ENCODE peak calls at places on chromosome 17, in four cellular contexts. F, M, E and G are unnamed samples.

GRCh38 chr17:14135906-14136590 is 66.7 kb downstream of the COX10 start:
- DNase-seq in F (no peak), E (no peak), M (no peak), G (no peak)

GRCh38 chr17:21119247-21119944 is 7.4 kb upstream of the DHRS7B start:
- DNase-seq in M (peak; percentile 47), F (peak; percentile 61), E (peak; percentile 53), G (peak; percentile 61)

GRCh38 chr17:42027961-42028790 is 8.3 kb downstream of the NKIRAS2 start:
- DNase-seq in E (no peak), F (no peak), M (no peak), G (no peak)

GRCh38 chr17:8468988-8469387 is 33.3 kb downstream of the NDEL1 start:
- DNase-seq in E (no peak), M (no peak), F (no peak), G (no peak)

GRCh38 chr17:31878703-31879073 is 19.6 kb upstream of the COPRS start:
- DNase-seq in E (no peak), F (no peak), M (no peak), G (no peak)

GRCh38 chr17:491086-492014 is 138.7 kb upstream of the RPH3AL start:
- DNase-seq in E (peak; percentile 50), M (peak; percentile 38), F (peak; percentile 69), G (no peak)

GRCh38 chr17:80482555-80483308 is 6.3 kb upstream of the NPTX1 start:
- DNase-seq in E (no peak), F (no peak), M (no peak), G (no peak)

GRCh38 chr17:78974635-78975591 is 4.8 kb downstream of the LGALS3BP start:
- DNase-seq in E (no peak), M (no peak), F (peak; percentile 84), G (no peak)

GRCh38 chr17:57523926-57524634 is 221.0 kb downstream of the CCDC182 start:
- DNase-seq in M (no peak), E (no peak), F (peak; percentile 61), G (peak; percentile 78)

GRCh38 chr17:61797283-61797682 is 66.0 kb downstream of the BRIP1 start:
- DNase-seq in M (no peak), F (no peak), E (no peak), G (no peak)

GRCh38 chr17:65896889-65897288 is 295.0 kb downstream of the CEP112 start:
- DNase-seq in M (no peak), E (no peak), F (no peak), G (no peak)

GRCh38 chr17:54932711-54933110 is 32.1 kb downstream of the TOM1L1 start:
- DNase-seq in M (no peak), E (no peak), F (peak; percentile 11), G (no peak)

GRCh38 chr17:53757559-53757958 is 65.2 kb upstream of the KIF2B start:
- DNase-seq in M (no peak), F (no peak), E (no peak), G (no peak)
- TF ChIP-seq POLR2A in M (no peak), F (no peak), E (no peak), G (no peak)

GRCh38 chr17:46795379-46795952 is 23.0 kb downstream of the WNT3 start:
- DNase-seq in F (no peak), M (no peak), E (no peak), G (peak; percentile 99)
- TF ChIP-seq POLR2A in F (no peak), M (no peak), E (no peak), G (no peak)

DNA sequence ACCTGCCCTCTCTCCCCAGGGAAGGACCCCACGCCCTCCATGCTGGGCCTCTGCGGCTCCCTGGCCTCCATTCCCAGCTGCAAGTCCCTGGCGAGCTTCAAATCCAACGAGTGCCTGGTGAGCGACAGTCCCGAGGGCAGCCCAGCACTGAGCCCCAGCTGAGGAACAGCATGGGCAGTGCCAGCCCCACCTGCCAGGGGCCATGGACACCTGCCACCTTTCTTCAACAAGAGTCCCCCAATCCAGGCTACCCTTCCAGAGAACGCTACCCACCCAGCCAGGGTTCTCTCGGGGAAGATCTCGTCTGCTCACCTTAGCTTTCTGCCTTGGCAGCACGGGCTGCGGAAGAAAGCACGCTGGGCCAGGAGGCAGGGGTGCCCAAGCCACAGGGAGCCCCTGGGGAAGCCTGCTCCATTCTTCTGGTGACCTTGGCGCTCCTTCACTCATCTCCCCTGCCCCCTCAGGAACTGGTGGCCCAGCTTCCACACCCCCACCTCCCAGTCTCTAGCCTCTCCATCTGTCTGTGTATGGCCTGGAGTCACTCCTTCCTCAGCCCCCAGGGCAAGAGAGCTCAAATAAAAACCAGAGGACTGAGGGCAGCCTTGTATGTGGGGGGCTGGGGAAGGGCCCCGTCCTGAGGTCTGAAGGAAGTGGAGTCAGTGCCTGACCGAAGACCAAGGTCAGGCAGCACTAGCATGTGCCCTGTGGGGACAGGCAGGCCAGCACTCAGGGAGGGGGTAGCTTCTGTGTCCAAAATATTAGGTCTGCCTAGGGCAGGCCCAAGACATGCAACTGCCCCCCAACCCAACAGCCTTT is 6.3 kb downstream of the SLC25A39 start:
- DNase-seq in M (no peak), E (no peak), F (no peak), G (no peak)
- TF ChIP-seq POLR2A in M (peak; percentile 8), E (no peak), F (no peak), G (no peak)

GRCh38 chr17:77801545-77802332 is 156.8 kb upstream of the TNRC6C start:
- DNase-seq in F (no peak), E (no peak), M (no peak), G (no peak)

GRCh38 chr17:77800832-77801231 is 157.7 kb upstream of the TNRC6C start:
- DNase-seq in E (no peak), M (no peak), F (no peak), G (no peak)

GRCh38 chr17:77803726-77804125 is 154.8 kb upstream of the TNRC6C start:
- DNase-seq in F (no peak), E (no peak), M (no peak), G (no peak)

GRCh38 chr17:77802811-77803220 is 155.7 kb upstream of the TNRC6C start:
- DNase-seq in M (no peak), F (peak; percentile 24), E (no peak), G (no peak)

GRCh38 chr17:77802333-77802615 is 156.2 kb upstream of the TNRC6C start:
- DNase-seq in M (no peak), E (no peak), F (no peak), G (no peak)
- TF ChIP-seq POLR2A in M (no peak), E (no peak), F (no peak), G (no peak)

GRCh38 chr17:50506298-50506697 is 1.9 kb upstream of the MYCBPAP start:
- DNase-seq in E (no peak), M (no peak), F (no peak), G (no peak)

GRCh38 chr17:50507871-50508572 is at the start of gene MYCBPAP:
- DNase-seq in E (peak; percentile 86), M (peak; percentile 75), F (peak; percentile 68), G (no peak)

GRCh38 chr17:50511058-50511457 is 2.8 kb downstream of the MYCBPAP start:
- DNase-seq in E (peak; percentile 70), F (peak; percentile 50), M (peak; percentile 73), G (peak; percentile 57)

GRCh38 chr17:50505731-50506130 is 2.5 kb upstream of the MYCBPAP start:
- DNase-seq in M (no peak), F (no peak), E (no peak), G (no peak)

GRCh38 chr17:50508573-50509460 is 578 bp downstream of the MYCBPAP start:
- DNase-seq in E (no peak), M (no peak), F (no peak), G (no peak)
- TF ChIP-seq POLR2A in E (no peak), M (no peak), F (no peak), G (no peak)

DNA sequence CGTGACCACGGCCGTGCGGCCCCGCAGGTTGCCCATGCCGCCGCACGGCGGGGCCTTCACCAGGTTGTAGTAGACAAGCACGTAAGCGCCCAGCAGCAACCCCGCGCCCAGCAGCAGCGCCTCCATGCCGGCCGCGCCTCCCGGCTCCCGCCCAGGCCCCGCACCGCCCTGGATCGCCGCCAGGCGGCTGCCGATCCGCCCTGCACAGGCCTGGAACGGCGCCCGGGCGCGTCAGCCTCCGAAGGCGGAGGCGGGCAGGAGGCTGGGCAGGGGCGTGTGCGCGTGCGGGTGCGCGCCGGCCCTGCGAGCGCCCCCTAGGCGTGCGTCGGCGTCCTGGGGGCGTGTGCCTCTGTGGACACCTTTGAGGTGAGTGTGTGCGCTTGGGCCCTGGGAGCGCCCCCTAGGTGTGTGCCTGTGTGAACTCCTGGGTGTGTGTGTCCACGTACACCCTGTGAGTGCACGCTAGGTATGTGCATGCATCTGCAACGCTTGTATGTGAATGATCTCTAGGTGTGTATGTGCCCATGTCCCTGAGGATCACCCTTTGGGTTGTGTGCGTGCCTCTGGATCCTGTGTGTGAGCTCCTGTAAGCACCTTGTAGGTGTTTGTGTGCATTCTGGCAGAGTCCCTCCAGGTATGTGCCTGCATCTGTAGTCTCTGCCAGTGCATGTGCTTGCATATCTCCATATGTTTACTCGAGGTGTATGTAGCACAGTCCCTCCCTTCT is at the start of gene DHRS13:
- DNase-seq in E (peak; percentile 95), F (peak; percentile 83), M (peak; percentile 94), G (peak; percentile 94)
- TF ChIP-seq POLR2A in E (no peak), F (no peak), M (no peak), G (peak; percentile 50)

GRCh38 chr17:73278049-73278464 is 16.4 kb upstream of the CPSF4L start:
- DNase-seq in E (no peak), F (no peak), M (no peak), G (no peak)
- TF ChIP-seq POLR2A in E (no peak), F (no peak), M (no peak), G (no peak)